ENCODE peak calls at places on chromosomes 6 and 20, in five cellular contexts. N, F, V, L and H are unnamed samples.

GRCh38 chr6:139271056-139271455 is 20.7 kb downstream of the TXLNB start:
- DNase-seq in N (peak; percentile 77), F (no peak), V (no peak), L (no peak), H (no peak)

GRCh38 chr20:21082584-21082983 is 23.6 kb downstream of the LINC00237 start:
- DNase-seq in N (no peak), F (no peak), V (no peak), L (no peak), H (no peak)

GRCh38 chr6:87391334-87391733 is 16.4 kb upstream of the CFAP206 start:
- DNase-seq in N (peak; percentile 29), F (peak; percentile 68), V (peak; percentile 14), L (peak; percentile 38), H (peak; percentile 71)

GRCh38 chr20:58899518-58899917 is 47.0 kb downstream of the GNAS start:
- DNase-seq in N (no peak), F (no peak), V (no peak), L (no peak), H (no peak)

GRCh38 chr6:87110639-87111038 is 15.7 kb upstream of the CGA start:
- DNase-seq in N (no peak), F (no peak), V (no peak), L (no peak), H (no peak)

GRCh38 chr20:48620486-48621255 is 207.1 kb downstream of the PREX1 start:
- DNase-seq in N (peak; percentile 52), F (peak; percentile 94), V (peak; percentile 90), L (peak; percentile 84), H (peak; percentile 92)

GRCh38 chr20:63911171-63911570 is 16.2 kb downstream of the DNAJC5 start:
- DNase-seq in N (peak; percentile 50), F (no peak), V (no peak), L (no peak), H (no peak)

GRCh38 chr6:3549314-3549940 is 92.6 kb upstream of the SLC22A23 start:
- DNase-seq in N (no peak), F (no peak), V (no peak), L (no peak), H (no peak)

GRCh38 chr20:37350655-37351574 is 5.0 kb downstream of the SRC start:
- DNase-seq in N (no peak), F (no peak), V (no peak), L (no peak), H (peak; percentile 35)

GRCh38 chr20:50320910-50321796 is 130.5 kb downstream of the CEBPB start:
- DNase-seq in N (peak; percentile 97), F (peak; percentile 94), V (peak; percentile 56), L (peak; percentile 59), H (peak; percentile 94)

GRCh38 chr6:121505284-121505683 is 69.8 kb downstream of the GJA1 start:
- DNase-seq in N (no peak), F (no peak), V (no peak), L (no peak), H (no peak)

GRCh38 chr6:125707615-125708243 is 41.7 kb upstream of the HEY2 start:
- DNase-seq in N (no peak), F (peak; percentile 54), V (no peak), L (no peak), H (peak; percentile 24)

GRCh38 chr6:29647927-29648642 is 8.8 kb upstream of the MOG start:
- DNase-seq in N (peak; percentile 50), F (no peak), V (no peak), L (no peak), H (peak; percentile 66)

GRCh38 chr20:63547484-63548480 is at the start of gene SRMS:
- DNase-seq in N (no peak), F (peak; percentile 73), V (no peak), L (no peak), H (peak; percentile 39)

GRCh38 chr6:145086197-145086596 is 649.1 kb downstream of the EPM2A start:
- DNase-seq in N (no peak), F (peak; percentile 30), V (no peak), L (no peak), H (peak; percentile 70)

GRCh38 chr6:36364669-36365479 is 22.6 kb downstream of the ETV7 start:
- DNase-seq in N (peak; percentile 53), F (no peak), V (no peak), L (no peak), H (no peak)

GRCh38 chr6:41177287-41177686 is 14.4 kb upstream of the TREM2 start:
- DNase-seq in N (no peak), F (no peak), V (no peak), L (no peak), H (no peak)

GRCh38 chr6:53066059-53066406 is 829 bp downstream of the FBXO9 start:
- DNase-seq in N (peak; percentile 28), F (no peak), V (no peak), L (no peak), H (peak; percentile 47)

GRCh38 chr6:139406577-139407343 is 32.3 kb upstream of the CITED2 start:
- DNase-seq in N (no peak), F (no peak), V (no peak), L (no peak), H (no peak)

GRCh38 chr6:122153530-122153929 is 245.9 kb upstream of the HSF2 start:
- DNase-seq in N (no peak), F (no peak), V (peak; percentile 6), L (peak; percentile 5), H (peak; percentile 5)

GRCh38 chr6:129576456-129576855 is 133.5 kb downstream of the ARHGAP18 start:
- DNase-seq in N (no peak), F (no peak), V (no peak), L (no peak), H (no peak)

GRCh38 chr6:33772114-33772830 is 16.7 kb downstream of the LEMD2 start:
- DNase-seq in N (peak; percentile 30), F (no peak), V (no peak), L (no peak), H (no peak)

GRCh38 chr20:57264908-57265648 is 1.4 kb downstream of the BMP7 start:
- DNase-seq in N (no peak), F (peak; percentile 56), V (no peak), L (no peak), H (peak; percentile 53)

GRCh38 chr6:133951881-133952814 is 876 bp upstream of the TBPL1 start:
- DNase-seq in N (peak; percentile 80), F (peak; percentile 41), V (peak; percentile 51), L (no peak), H (peak; percentile 84)
- H3K23ac ChIP-seq in N (peak overlapping the region; percentile 59), F (no peak overlapping the region), V (peak overlapping the region; percentile 48), L (no peak overlapping the region), H (no peak overlapping the region)

GRCh38 chr20:7689151-7689550 is 251.1 kb downstream of the HAO1 start:
- DNase-seq in N (no peak), F (no peak), V (no peak), L (no peak), H (no peak)
- H3K23ac ChIP-seq in N (no peak overlapping the region), F (no peak overlapping the region), V (no peak overlapping the region), L (no peak overlapping the region), H (no peak overlapping the region)

GRCh38 chr20:44521484-44522481 is at the start of gene SERINC3:
- DNase-seq in N (peak; percentile 96), F (peak; percentile 93), V (peak; percentile 81), L (peak; percentile 59), H (peak; percentile 96)
- H3K23ac ChIP-seq in N (peak within 1 kb of the TSS; percentile 77), F (no peak within 1 kb of the TSS), V (peak within 1 kb of the TSS; percentile 40), L (no peak within 1 kb of the TSS), H (no peak within 1 kb of the TSS)

DNA sequence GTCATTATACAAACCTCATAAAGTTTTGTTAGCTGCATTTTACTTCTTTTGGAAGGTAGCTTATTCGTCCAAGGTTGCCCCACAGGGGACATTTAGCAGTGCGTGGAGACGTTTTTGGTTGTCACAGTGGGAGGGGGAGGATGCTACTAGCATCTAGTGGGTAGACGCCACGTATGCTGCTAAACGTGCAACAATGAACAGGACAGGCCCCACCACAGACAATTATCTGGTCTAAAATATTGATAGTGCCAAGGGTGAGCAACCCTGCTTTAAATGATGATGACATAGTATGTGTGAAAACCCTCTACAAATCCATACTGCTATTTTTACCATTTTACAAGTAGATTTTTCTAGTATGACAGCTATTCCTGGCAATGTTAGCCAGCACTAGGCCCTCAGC is 13.9 kb upstream of the GCNT2 start:
- DNase-seq in N (no peak), F (no peak), V (no peak), L (no peak), H (no peak)
- H3K23ac ChIP-seq in N (no peak overlapping the region), F (no peak overlapping the region), V (no peak overlapping the region), L (no peak overlapping the region), H (no peak overlapping the region)

GRCh38 chr6:110015206-110015605 is 37.1 kb downstream of the GPR6 start:
- DNase-seq in N (no peak), F (no peak), V (no peak), L (no peak), H (no peak)
- H3K23ac ChIP-seq in N (no peak overlapping the region), F (no peak overlapping the region), V (no peak overlapping the region), L (no peak overlapping the region), H (no peak overlapping the region)

GRCh38 chr20:4025679-4026078 is 10.3 kb upstream of the RNF24 start:
- DNase-seq in N (no peak), F (no peak), V (no peak), L (no peak), H (no peak)
- H3K23ac ChIP-seq in N (no peak overlapping the region), F (no peak overlapping the region), V (no peak overlapping the region), L (no peak overlapping the region), H (no peak overlapping the region)

GRCh38 chr6:73389854-73390253 is 4.8 kb upstream of the DDX43 start:
- DNase-seq in N (no peak), F (peak; percentile 50), V (no peak), L (no peak), H (no peak)

GRCh38 chr6:73391735-73392134 is 2.9 kb upstream of the DDX43 start:
- DNase-seq in N (no peak), F (no peak), V (no peak), L (no peak), H (peak; percentile 16)

GRCh38 chr6:73388800-73389512 is 5.7 kb upstream of the DDX43 start:
- DNase-seq in N (peak; percentile 51), F (peak; percentile 86), V (peak; percentile 46), L (peak; percentile 77), H (peak; percentile 93)

GRCh38 chr6:73393278-73393677 is 1.4 kb upstream of the DDX43 start:
- DNase-seq in N (peak; percentile 40), F (no peak), V (no peak), L (no peak), H (no peak)

GRCh38 chr6:73388433-73388799 is 6.2 kb upstream of the DDX43 start:
- DNase-seq in N (no peak), F (no peak), V (no peak), L (no peak), H (no peak)
- H3K23ac ChIP-seq in N (no peak overlapping the region), F (no peak overlapping the region), V (no peak overlapping the region), L (no peak overlapping the region), H (no peak overlapping the region)

DNA sequence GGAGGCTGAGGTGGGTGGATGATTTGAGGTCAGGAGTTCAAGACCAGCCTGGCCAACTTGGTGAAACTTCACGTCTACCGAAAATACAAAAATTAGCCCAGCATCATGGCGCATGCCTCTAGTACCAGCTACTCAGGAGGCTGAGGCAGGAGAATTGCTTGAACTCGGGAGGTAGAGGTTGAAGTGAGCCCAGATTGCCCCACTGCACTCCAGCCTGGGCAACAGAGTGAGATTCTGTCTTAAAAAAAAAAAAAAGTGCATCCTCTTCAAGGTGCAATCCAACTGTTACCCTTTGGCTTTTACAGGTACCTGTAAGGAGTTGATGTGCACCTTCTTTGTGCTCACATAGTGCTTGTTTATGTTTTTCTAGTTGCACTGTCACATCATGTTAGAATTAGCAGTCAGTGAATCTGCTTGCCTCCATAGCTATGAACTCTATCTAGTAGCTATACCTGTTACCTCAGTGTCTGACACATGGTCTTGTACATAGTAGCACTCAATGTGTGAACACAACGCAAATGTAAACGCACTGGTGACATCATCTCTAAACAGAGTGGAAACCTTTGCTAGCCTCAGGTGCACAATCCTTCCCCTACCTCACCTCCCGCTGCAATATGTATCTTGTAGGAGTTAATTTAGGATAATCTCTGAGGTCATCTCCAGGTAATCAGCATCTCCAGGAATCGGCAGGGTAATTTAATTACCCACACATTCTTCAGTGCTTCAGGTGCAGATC is 9.7 kb downstream of the MSH5 start:
- DNase-seq in N (no peak), F (no peak), V (no peak), L (no peak), H (peak; percentile 39)
- H3K23ac ChIP-seq in N (no peak overlapping the region), F (no peak overlapping the region), V (no peak overlapping the region), L (no peak overlapping the region), H (no peak overlapping the region)